ENCODE peak calls at places on chromosomes 6 and 20, in seven cellular contexts. One of them, this sample, is unnamed.

GRCh38 chr6:40440083-40440482 is 147.1 kb downstream of the LRFN2 start:
- DNase-seq in fibroblast of lung: no peak
- DNase-seq in dorsolateral prefrontal cortex: no peak
- DNase-seq in AG10803: no peak
- DNase-seq in astrocyte of the spinal cord: no peak
- DNase-seq in ovary: no peak
- DNase-seq in upper lobe of right lung: no peak
- DNase-seq in this sample: no peak

GRCh38 chr6:122495612-122496011 is 24.0 kb upstream of the SERINC1 start:
- DNase-seq in fibroblast of lung: no peak
- DNase-seq in astrocyte of the spinal cord: no peak
- DNase-seq in upper lobe of right lung: no peak
- DNase-seq in dorsolateral prefrontal cortex: no peak
- DNase-seq in ovary: no peak
- DNase-seq in AG10803: no peak
- DNase-seq in this sample: no peak

GRCh38 chr6:75204222-75204958 is 1.5 kb downstream of the COL12A1 start:
- DNase-seq in dorsolateral prefrontal cortex: no peak
- DNase-seq in AG10803: peak; percentile 90
- DNase-seq in ovary: peak; percentile 89
- DNase-seq in upper lobe of right lung: peak; percentile 75
- DNase-seq in astrocyte of the spinal cord: peak; percentile 95
- DNase-seq in fibroblast of lung: peak; percentile 92
- DNase-seq in this sample: no peak

GRCh38 chr6:105170066-105170465 is 9.7 kb downstream of the POPDC3 start:
- DNase-seq in ovary: no peak
- DNase-seq in astrocyte of the spinal cord: peak; percentile 22
- DNase-seq in AG10803: peak; percentile 29
- DNase-seq in fibroblast of lung: peak; percentile 45
- DNase-seq in dorsolateral prefrontal cortex: no peak
- DNase-seq in upper lobe of right lung: no peak
- DNase-seq in this sample: no peak

GRCh38 chr6:10271982-10272381 is 142.9 kb downstream of the TFAP2A start:
- DNase-seq in ovary: no peak
- DNase-seq in AG10803: no peak
- DNase-seq in dorsolateral prefrontal cortex: no peak
- DNase-seq in astrocyte of the spinal cord: no peak
- DNase-seq in upper lobe of right lung: no peak
- DNase-seq in fibroblast of lung: no peak
- DNase-seq in this sample: no peak

GRCh38 chr20:41910558-41910957 is 292.4 kb upstream of the CHD6 start:
- DNase-seq in upper lobe of right lung: no peak
- DNase-seq in ovary: no peak
- DNase-seq in fibroblast of lung: no peak
- DNase-seq in dorsolateral prefrontal cortex: no peak
- DNase-seq in AG10803: no peak
- DNase-seq in astrocyte of the spinal cord: no peak
- DNase-seq in this sample: no peak

GRCh38 chr6:6689413-6690143 is 101.1 kb downstream of the LY86 start:
- DNase-seq in astrocyte of the spinal cord: no peak
- DNase-seq in ovary: no peak
- DNase-seq in dorsolateral prefrontal cortex: no peak
- DNase-seq in AG10803: peak; percentile 72
- DNase-seq in upper lobe of right lung: no peak
- DNase-seq in fibroblast of lung: peak; percentile 65
- DNase-seq in this sample: no peak

GRCh38 chr20:52305843-52306242 is 114.3 kb upstream of the ZFP64 start:
- DNase-seq in astrocyte of the spinal cord: no peak
- DNase-seq in dorsolateral prefrontal cortex: no peak
- DNase-seq in AG10803: no peak
- DNase-seq in ovary: no peak
- DNase-seq in upper lobe of right lung: no peak
- DNase-seq in fibroblast of lung: no peak
- DNase-seq in this sample: peak; percentile 55

GRCh38 chr20:43844778-43845614 is 69.7 kb upstream of the TOX2 start:
- DNase-seq in upper lobe of right lung: no peak
- DNase-seq in fibroblast of lung: peak; percentile 96
- DNase-seq in dorsolateral prefrontal cortex: no peak
- DNase-seq in astrocyte of the spinal cord: peak; percentile 65
- DNase-seq in AG10803: peak; percentile 96
- DNase-seq in ovary: peak; percentile 24
- DNase-seq in this sample: no peak

GRCh38 chr6:25442898-25443297 is 163.7 kb downstream of the CARMIL1 start:
- DNase-seq in ovary: no peak
- DNase-seq in upper lobe of right lung: no peak
- DNase-seq in astrocyte of the spinal cord: peak; percentile 5
- DNase-seq in AG10803: no peak
- DNase-seq in fibroblast of lung: peak; percentile 31
- DNase-seq in dorsolateral prefrontal cortex: no peak
- DNase-seq in this sample: no peak

GRCh38 chr6:162119349-162119748 is 608.2 kb downstream of the PRKN start:
- DNase-seq in AG10803: peak; percentile 59
- DNase-seq in ovary: no peak
- DNase-seq in fibroblast of lung: peak; percentile 51
- DNase-seq in dorsolateral prefrontal cortex: no peak
- DNase-seq in astrocyte of the spinal cord: peak; percentile 26
- DNase-seq in upper lobe of right lung: no peak
- DNase-seq in this sample: no peak

GRCh38 chr6:44139351-44139743 is 12.0 kb downstream of the TMEM63B start:
- DNase-seq in dorsolateral prefrontal cortex: no peak
- DNase-seq in upper lobe of right lung: no peak
- DNase-seq in ovary: no peak
- DNase-seq in astrocyte of the spinal cord: no peak
- DNase-seq in AG10803: no peak
- DNase-seq in fibroblast of lung: no peak
- DNase-seq in this sample: no peak

GRCh38 chr20:5844063-5844681 is 94.0 kb downstream of the SHLD1 start:
- DNase-seq in ovary: no peak
- DNase-seq in fibroblast of lung: peak; percentile 51
- DNase-seq in upper lobe of right lung: no peak
- DNase-seq in AG10803: peak; percentile 20
- DNase-seq in astrocyte of the spinal cord: peak; percentile 42
- DNase-seq in dorsolateral prefrontal cortex: no peak
- DNase-seq in this sample: peak; percentile 4

GRCh38 chr6:135306166-135306565 is 125.1 kb downstream of the MYB start:
- DNase-seq in dorsolateral prefrontal cortex: no peak
- DNase-seq in fibroblast of lung: no peak
- DNase-seq in astrocyte of the spinal cord: no peak
- DNase-seq in upper lobe of right lung: no peak
- DNase-seq in ovary: no peak
- DNase-seq in AG10803: no peak
- DNase-seq in this sample: no peak

GRCh38 chr6:135306740-135307420 is 125.8 kb downstream of the MYB start:
- DNase-seq in dorsolateral prefrontal cortex: no peak
- DNase-seq in upper lobe of right lung: no peak
- DNase-seq in astrocyte of the spinal cord: no peak
- DNase-seq in fibroblast of lung: no peak
- DNase-seq in ovary: no peak
- DNase-seq in AG10803: no peak
- DNase-seq in this sample: no peak

GRCh38 chr6:135310291-135310690 is 129.2 kb downstream of the MYB start:
- DNase-seq in AG10803: no peak
- DNase-seq in dorsolateral prefrontal cortex: no peak
- DNase-seq in astrocyte of the spinal cord: no peak
- DNase-seq in ovary: no peak
- DNase-seq in upper lobe of right lung: no peak
- DNase-seq in fibroblast of lung: no peak
- DNase-seq in this sample: no peak

GRCh38 chr6:135314543-135314942 is 133.4 kb downstream of the MYB start:
- DNase-seq in astrocyte of the spinal cord: no peak
- DNase-seq in fibroblast of lung: no peak
- DNase-seq in dorsolateral prefrontal cortex: no peak
- DNase-seq in upper lobe of right lung: no peak
- DNase-seq in ovary: no peak
- DNase-seq in AG10803: no peak
- DNase-seq in this sample: no peak

DNA sequence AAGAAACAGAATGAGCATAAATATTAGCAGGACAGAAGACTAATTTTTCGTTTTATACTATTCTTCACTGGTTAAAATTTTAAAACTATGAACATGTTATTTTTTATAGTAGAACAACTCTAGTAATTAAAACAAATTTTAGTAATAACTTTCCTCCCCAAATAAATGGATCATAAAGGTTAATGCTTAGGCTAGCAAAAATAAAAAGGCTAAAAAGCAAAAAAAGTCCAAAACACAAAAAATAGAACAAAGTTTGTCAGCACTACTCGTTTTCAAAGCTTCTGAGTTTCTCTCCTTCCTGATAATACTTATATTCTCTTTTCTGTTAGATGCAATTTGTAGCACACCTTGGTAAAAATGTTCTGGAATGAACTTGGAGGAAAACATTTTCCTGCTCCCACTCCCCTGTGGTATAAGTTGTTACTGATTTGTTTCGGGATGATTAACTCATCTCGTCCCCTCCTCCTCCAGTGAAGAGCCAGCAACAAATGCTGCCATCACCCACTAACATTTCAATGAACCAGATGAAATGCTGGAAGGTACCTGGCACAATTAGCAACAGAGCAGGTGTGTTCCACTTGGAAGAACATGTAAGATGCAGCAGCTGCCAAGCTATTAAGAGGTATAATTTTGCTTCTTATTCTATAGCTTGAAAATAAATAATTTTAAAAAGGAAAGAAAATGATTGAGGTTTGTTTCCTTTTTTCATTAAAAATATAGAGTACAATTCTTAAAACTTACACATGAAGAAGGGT is 130.5 kb downstream of the MYB start:
- DNase-seq in astrocyte of the spinal cord: no peak
- DNase-seq in upper lobe of right lung: no peak
- DNase-seq in ovary: no peak
- DNase-seq in dorsolateral prefrontal cortex: no peak
- DNase-seq in fibroblast of lung: no peak
- DNase-seq in AG10803: no peak
- DNase-seq in this sample: no peak
- H3K4me3 ChIP-seq in astrocyte of the spinal cord: no peak overlapping the region
- H3K4me3 ChIP-seq in upper lobe of right lung: no peak overlapping the region
- H3K4me3 ChIP-seq in ovary: no peak overlapping the region
- H3K4me3 ChIP-seq in dorsolateral prefrontal cortex: no peak overlapping the region
- H3K4me3 ChIP-seq in fibroblast of lung: no peak overlapping the region
- H3K4me3 ChIP-seq in AG10803: no peak overlapping the region
- H3K4me3 ChIP-seq in this sample: no peak overlapping the region

DNA sequence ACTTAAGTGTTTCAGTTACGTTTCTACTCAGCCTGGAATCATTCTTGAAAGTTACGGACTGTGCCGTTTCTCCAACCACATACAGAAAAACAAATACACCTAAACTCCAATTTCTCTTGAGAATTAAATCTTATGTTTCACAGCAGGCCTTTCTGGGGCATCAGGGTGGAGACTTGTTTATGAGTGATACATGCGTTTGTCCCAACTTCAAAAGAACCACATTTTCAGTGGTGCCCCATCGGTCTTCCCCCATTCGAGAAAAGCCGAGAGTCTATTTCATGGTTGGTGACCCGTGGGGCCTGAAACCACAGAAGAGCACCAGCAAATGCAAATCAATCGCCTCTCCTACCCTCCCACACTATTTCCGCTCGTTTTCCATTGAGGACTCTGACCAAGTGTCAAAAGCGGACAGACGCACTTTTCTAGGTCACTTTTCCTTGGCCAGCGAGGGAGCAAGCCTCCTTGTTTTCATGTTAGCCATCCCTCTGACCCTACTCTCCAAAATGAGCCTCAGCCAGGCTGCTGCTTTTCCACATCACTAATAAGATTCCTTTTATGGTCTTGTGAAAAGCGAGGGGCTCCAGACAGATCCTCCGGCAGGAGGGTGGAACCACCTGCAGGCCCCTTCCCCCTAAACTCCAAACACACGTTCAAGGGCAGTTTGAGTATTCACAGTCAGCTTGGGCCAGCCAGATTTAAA is 3.1 kb downstream of the JAG1 start:
- DNase-seq in fibroblast of lung: no peak
- DNase-seq in ovary: no peak
- DNase-seq in upper lobe of right lung: no peak
- DNase-seq in AG10803: no peak
- DNase-seq in dorsolateral prefrontal cortex: no peak
- DNase-seq in astrocyte of the spinal cord: peak; percentile 32
- DNase-seq in this sample: no peak
- H3K4me3 ChIP-seq in fibroblast of lung: peak overlapping the region; percentile 37
- H3K4me3 ChIP-seq in ovary: peak overlapping the region; percentile 66
- H3K4me3 ChIP-seq in upper lobe of right lung: peak overlapping the region; percentile 91
- H3K4me3 ChIP-seq in AG10803: peak overlapping the region; percentile 82
- H3K4me3 ChIP-seq in dorsolateral prefrontal cortex: peak overlapping the region; percentile 85
- H3K4me3 ChIP-seq in astrocyte of the spinal cord: peak overlapping the region; percentile 83
- H3K4me3 ChIP-seq in this sample: no peak overlapping the region

DNA sequence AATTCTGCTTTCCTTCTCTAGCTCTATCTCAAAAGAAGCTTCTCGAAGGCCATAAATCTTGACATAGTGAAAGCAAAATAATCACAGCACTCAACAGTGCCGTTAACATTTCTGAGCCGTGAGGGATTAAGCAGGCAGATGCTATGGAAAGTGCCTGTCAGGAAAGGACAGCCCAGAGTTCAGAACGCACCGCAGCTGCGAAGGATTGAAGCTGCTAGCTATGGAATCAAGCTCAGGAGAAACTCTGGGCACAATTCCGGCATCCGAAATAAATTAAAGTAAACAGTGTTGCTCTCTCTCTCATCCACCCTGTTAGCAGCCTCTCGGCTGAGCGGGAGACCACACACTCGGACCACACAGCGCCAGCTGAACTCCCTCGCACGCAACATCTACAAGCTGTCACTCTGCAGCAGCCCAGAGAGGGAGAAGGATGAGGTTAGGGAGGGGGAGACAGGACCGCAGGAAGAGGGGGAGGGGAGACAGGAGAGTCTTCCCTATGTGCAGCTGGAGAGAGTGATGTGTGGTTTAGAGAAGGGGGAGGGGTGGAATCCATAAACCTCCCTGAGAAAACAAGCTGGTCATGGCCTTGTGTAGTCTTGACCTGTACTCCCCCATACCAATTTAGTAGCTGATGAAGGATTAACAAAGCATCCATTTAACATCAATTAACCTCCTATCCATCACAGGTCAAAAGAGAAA is 9.0 kb downstream of the EXOC2 start:
- DNase-seq in upper lobe of right lung: no peak
- DNase-seq in fibroblast of lung: peak; percentile 95
- DNase-seq in astrocyte of the spinal cord: peak; percentile 80
- DNase-seq in ovary: no peak
- DNase-seq in dorsolateral prefrontal cortex: no peak
- DNase-seq in AG10803: peak; percentile 74
- DNase-seq in this sample: no peak
- H3K4me3 ChIP-seq in upper lobe of right lung: peak overlapping the region; percentile 24
- H3K4me3 ChIP-seq in fibroblast of lung: peak overlapping the region; percentile 33
- H3K4me3 ChIP-seq in astrocyte of the spinal cord: peak overlapping the region; percentile 29
- H3K4me3 ChIP-seq in ovary: peak overlapping the region; percentile 3
- H3K4me3 ChIP-seq in dorsolateral prefrontal cortex: peak overlapping the region; percentile 39
- H3K4me3 ChIP-seq in AG10803: peak overlapping the region; percentile 55
- H3K4me3 ChIP-seq in this sample: no peak overlapping the region

DNA sequence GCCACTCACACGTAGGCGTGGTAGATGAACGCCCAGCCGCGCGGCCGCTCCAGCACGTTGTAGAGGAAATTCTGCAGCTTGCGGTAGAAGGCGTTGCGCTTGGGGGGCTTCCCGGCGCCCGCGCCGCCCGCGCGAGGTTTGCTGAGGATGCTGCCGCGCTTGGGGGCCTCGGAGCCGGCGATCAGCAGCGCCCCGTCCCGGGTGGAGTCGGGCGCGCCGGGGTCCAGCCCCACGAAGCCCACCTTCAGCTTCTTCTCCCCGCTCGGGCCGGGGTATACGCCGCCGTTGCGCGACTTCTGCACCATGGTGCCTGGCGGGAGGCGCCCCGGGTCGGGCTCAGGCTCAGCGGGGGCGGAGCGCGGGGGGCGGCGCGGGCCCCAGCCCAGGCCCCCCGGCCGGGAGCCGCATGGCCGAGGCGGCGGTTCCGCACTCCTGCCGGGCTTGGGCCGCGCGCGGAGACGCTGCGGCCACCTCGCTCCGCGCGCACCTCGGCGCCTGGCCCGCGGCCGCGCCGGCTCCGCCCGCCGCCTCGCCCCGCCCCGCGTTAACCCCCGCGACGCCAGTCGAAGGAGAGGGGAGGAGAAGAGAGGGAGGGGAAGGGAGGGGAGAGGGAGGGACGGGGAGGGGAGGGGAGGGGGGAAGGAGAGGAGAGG is at the start of gene KCNQ2:
- DNase-seq in dorsolateral prefrontal cortex: no peak
- DNase-seq in astrocyte of the spinal cord: no peak
- DNase-seq in fibroblast of lung: no peak
- DNase-seq in upper lobe of right lung: no peak
- DNase-seq in AG10803: no peak
- DNase-seq in ovary: no peak
- DNase-seq in this sample: no peak
- H3K4me3 ChIP-seq in dorsolateral prefrontal cortex: peak within 1 kb of the TSS; percentile 61
- H3K4me3 ChIP-seq in astrocyte of the spinal cord: no peak within 1 kb of the TSS
- H3K4me3 ChIP-seq in fibroblast of lung: no peak within 1 kb of the TSS
- H3K4me3 ChIP-seq in upper lobe of right lung: no peak within 1 kb of the TSS
- H3K4me3 ChIP-seq in AG10803: no peak within 1 kb of the TSS
- H3K4me3 ChIP-seq in ovary: no peak within 1 kb of the TSS
- H3K4me3 ChIP-seq in this sample: no peak within 1 kb of the TSS

This sample was measured in CD8-positive, alpha-beta memory T cell.